ENCODE peak calls at places on chromosomes 13 and 19, in eight cellular contexts. F, H, Y, I, G, Q, T and A are unnamed samples.

GRCh38 chr13:103803349-103803748 is 737.1 kb upstream of the SLC10A2 start:
- DNase-seq in F (no peak), H (no peak), Y (no peak), I (no peak), G (no peak), Q (no peak), T (no peak), A (no peak)

GRCh38 chr13:42905542-42905941 is 86.5 kb downstream of the EPSTI1 start:
- DNase-seq in F (no peak), H (no peak), Y (no peak), I (no peak), G (no peak), Q (no peak), T (no peak), A (no peak)

GRCh38 chr13:47094734-47095434 is 198.0 kb upstream of the HTR2A start:
- DNase-seq in F (no peak), H (no peak), Y (no peak), I (no peak), G (no peak), Q (no peak), T (no peak), A (no peak)

GRCh38 chr19:15466851-15467733 is 2.7 kb upstream of the RASAL3 start:
- DNase-seq in F (peak; percentile 24), H (no peak), Y (peak; percentile 14), I (peak; percentile 86), G (no peak), Q (no peak), T (peak; percentile 71), A (peak; percentile 32)

GRCh38 chr19:17680235-17680722 is 7.9 kb downstream of the UNC13A start:
- DNase-seq in F (no peak), H (no peak), Y (peak; percentile 75), I (peak; percentile 78), G (peak; percentile 82), Q (peak; percentile 47), T (peak; percentile 49), A (peak; percentile 95)

GRCh38 chr19:42965204-42965603 is 28.2 kb upstream of the PSG7 start:
- DNase-seq in F (no peak), H (no peak), Y (no peak), I (no peak), G (no peak), Q (no peak), T (no peak), A (no peak)

GRCh38 chr19:33502521-33502920 is 19.1 kb downstream of the PEPD start:
- DNase-seq in F (no peak), H (no peak), Y (no peak), I (no peak), G (no peak), Q (no peak), T (no peak), A (peak; percentile 2)

GRCh38 chr13:99315186-99315585 is 8.0 kb upstream of the GPR183 start:
- DNase-seq in F (no peak), H (no peak), Y (no peak), I (no peak), G (no peak), Q (no peak), T (no peak), A (no peak)

GRCh38 chr19:35116085-35116801 is 620 bp downstream of the FXYD3 start:
- DNase-seq in F (no peak), H (peak; percentile 96), Y (peak; percentile 41), I (no peak), G (no peak), Q (no peak), T (no peak), A (peak; percentile 26)

GRCh38 chr13:39605677-39606320 is 2.8 kb upstream of the LHFPL6 start:
- DNase-seq in F (no peak), H (no peak), Y (no peak), I (no peak), G (no peak), Q (no peak), T (no peak), A (no peak)

GRCh38 chr19:10431943-10432735 is 11.8 kb downstream of the PDE4A start:
- DNase-seq in F (no peak), H (peak; percentile 67), Y (no peak), I (peak; percentile 87), G (peak; percentile 55), Q (peak; percentile 54), T (peak; percentile 70), A (peak; percentile 88)

GRCh38 chr19:35138305-35138799 is 272 bp upstream of the FXYD1 start:
- DNase-seq in F (no peak), H (no peak), Y (no peak), I (no peak), G (peak; percentile 58), Q (no peak), T (no peak), A (no peak)

GRCh38 chr19:572891-573825 is 762 bp downstream of the BSG start:
- DNase-seq in F (no peak), H (peak; percentile 66), Y (peak; percentile 48), I (no peak), G (peak; percentile 69), Q (no peak), T (peak; percentile 41), A (peak; percentile 77)

GRCh38 chr13:80883545-80883944 is 542.6 kb upstream of the SPRY2 start:
- DNase-seq in F (no peak), H (no peak), Y (no peak), I (no peak), G (no peak), Q (no peak), T (no peak), A (no peak)

GRCh38 chr13:34577051-34577450 is 365.0 kb upstream of the NBEA start:
- DNase-seq in F (peak; percentile 6), H (no peak), Y (no peak), I (no peak), G (no peak), Q (no peak), T (no peak), A (no peak)

GRCh38 chr13:48571121-48571901 is 38.4 kb upstream of the RCBTB2 start:
- DNase-seq in F (peak; percentile 25), H (no peak), Y (no peak), I (no peak), G (peak; percentile 36), Q (no peak), T (no peak), A (no peak)

GRCh38 chr19:8655340-8655709 is 24.9 kb downstream of the NFILZ start:
- DNase-seq in F (no peak), H (peak; percentile 11), Y (no peak), I (peak; percentile 76), G (no peak), Q (no peak), T (peak; percentile 43), A (no peak)

GRCh38 chr19:58557253-58558065 is 952 bp downstream of the UBE2M start:
- DNase-seq in F (no peak), H (no peak), Y (no peak), I (peak; percentile 64), G (no peak), Q (no peak), T (no peak), A (peak; percentile 55)

GRCh38 chr19:46624958-46625661 is at the start of gene PTGIR:
- DNase-seq in F (peak; percentile 46), H (peak; percentile 54), Y (peak; percentile 48), I (no peak), G (no peak), Q (no peak), T (peak; percentile 76), A (peak; percentile 93)

GRCh38 chr19:16621165-16621800 is 6.7 kb downstream of the MED26 start:
- DNase-seq in F (no peak), H (no peak), Y (no peak), I (no peak), G (no peak), Q (no peak), T (no peak), A (no peak)

GRCh38 chr19:39474139-39474620 is 6.5 kb upstream of the TIMM50 start:
- DNase-seq in F (no peak), H (peak; percentile 64), Y (peak; percentile 63), I (peak; percentile 91), G (peak; percentile 83), Q (peak; percentile 29), T (peak; percentile 80), A (peak; percentile 88)

GRCh38 chr13:93689333-93689732 is 462.7 kb downstream of the GPC6 start:
- DNase-seq in F (no peak), H (no peak), Y (no peak), I (no peak), G (no peak), Q (no peak), T (no peak), A (no peak)

GRCh38 chr19:48715681-48716171 is 3.8 kb downstream of the MAMSTR start:
- DNase-seq in F (no peak), H (peak; percentile 10), Y (no peak), I (peak; percentile 61), G (no peak), Q (no peak), T (no peak), A (no peak)

GRCh38 chr13:45500492-45501174 is 35.9 kb downstream of the COG3 start:
- DNase-seq in F (peak; percentile 67), H (no peak), Y (peak; percentile 65), I (no peak), G (no peak), Q (no peak), T (no peak), A (no peak)

GRCh38 chr19:375395-376110 is 31.0 kb upstream of the MIER2 start:
- DNase-seq in F (no peak), H (no peak), Y (no peak), I (peak; percentile 47), G (no peak), Q (no peak), T (no peak), A (peak; percentile 23)

GRCh38 chr19:55082023-55082851 is 6.6 kb downstream of the EPS8L1 start:
- DNase-seq in F (no peak), H (peak; percentile 73), Y (peak; percentile 58), I (peak; percentile 79), G (no peak), Q (no peak), T (peak; percentile 63), A (no peak)

GRCh38 chr19:41426952-41427646 is at the start of gene B3GNT8:
- DNase-seq in F (no peak), H (peak; percentile 86), Y (peak; percentile 82), I (peak; percentile 75), G (peak; percentile 94), Q (peak; percentile 17), T (peak; percentile 61), A (peak; percentile 94)

GRCh38 chr13:101417043-101417406 is 717 bp upstream of the NALCN start:
- DNase-seq in F (no peak), H (peak; percentile 89), Y (no peak), I (no peak), G (no peak), Q (no peak), T (no peak), A (no peak)

GRCh38 chr13:63288576-63288975 is 1872.9 kb upstream of the PCDH20 start:
- DNase-seq in F (no peak), H (no peak), Y (no peak), I (no peak), G (no peak), Q (no peak), T (no peak), A (no peak)

GRCh38 chr13:36282818-36283432 is 14.7 kb downstream of the CCDC169 start:
- DNase-seq in F (no peak), H (peak; percentile 50), Y (peak; percentile 62), I (no peak), G (peak; percentile 62), Q (no peak), T (no peak), A (no peak)

GRCh38 chr13:30373727-30374126 is 48.6 kb upstream of the UBE2L5 start:
- DNase-seq in F (no peak), H (no peak), Y (no peak), I (peak; percentile 79), G (no peak), Q (peak; percentile 15), T (peak; percentile 52), A (no peak)

GRCh38 chr19:6822311-6822670 is 49.8 kb downstream of the VAV1 start:
- DNase-seq in F (no peak), H (no peak), Y (no peak), I (peak; percentile 42), G (no peak), Q (no peak), T (no peak), A (peak; percentile 57)

GRCh38 chr13:77084755-77085154 is 57.8 kb upstream of the FBXL3 start:
- DNase-seq in F (no peak), H (no peak), Y (no peak), I (no peak), G (no peak), Q (no peak), T (no peak), A (no peak)

GRCh38 chr19:34337747-34338146 is 27.2 kb upstream of the GPI start:
- DNase-seq in F (no peak), H (no peak), Y (no peak), I (peak; percentile 9), G (no peak), Q (no peak), T (no peak), A (no peak)